ENCODE peak calls at places on chromosomes 7 and 10, in five cellular contexts. T is ovary, C is psoas muscle, V is thoracic aorta, K is osteoblast. N is an unnamed sample. For H3K27me3, the result is how much of the 10 kb centered on the place peaks cover.

GRCh38 chr10:117461766-117462423 is 80.7 kb upstream of the EMX2 start:
- DNase-seq in C (peak), T (no peak), K (peak), V (peak), N (no peak)

GRCh38 chr7:41921453-41921912 is 218.6 kb upstream of the INHBA start:
- DNase-seq in K (no peak), T (no peak), C (no peak), V (no peak), N (no peak)

GRCh38 chr7:139727151-139727705 is 50.6 kb downstream of the HIPK2 start:
- DNase-seq in V (no peak), K (no peak), T (no peak), C (no peak), N (peak)

GRCh38 chr7:16604054-16604453 is 41.5 kb downstream of the ANKMY2 start:
- DNase-seq in T (no peak), V (no peak), K (no peak), C (no peak), N (no peak)

GRCh38 chr7:1591396-1591795 is 21.6 kb upstream of the PSMG3 start:
- DNase-seq in V (no peak), T (no peak), C (no peak), K (peak), N (no peak)

GRCh38 chr10:25082276-25083204 is 66.1 kb downstream of the THNSL1 start:
- DNase-seq in C (no peak), K (no peak), V (no peak), T (no peak), N (no peak)

GRCh38 chr7:3272691-3273141 is 28.3 kb upstream of the SDK1 start:
- DNase-seq in V (no peak), C (no peak), K (no peak), T (no peak), N (no peak)

GRCh38 chr10:118571123-118571522 is 24.3 kb downstream of the PRLHR start:
- DNase-seq in K (no peak), C (no peak), V (no peak), T (no peak), N (no peak)

GRCh38 chr7:2019693-2020511 is 212.8 kb downstream of the MAD1L1 start:
- DNase-seq in C (peak), T (peak), V (peak), K (peak), N (peak)

GRCh38 chr7:55975944-55976633 is 11.7 kb downstream of the NIPSNAP2 start:
- DNase-seq in K (no peak), C (no peak), V (no peak), T (no peak), N (no peak)

GRCh38 chr7:69674701-69675182 is 76.5 kb downstream of the AUTS2 start:
- DNase-seq in K (no peak), T (no peak), V (no peak), C (no peak), N (no peak)

GRCh38 chr10:103595933-103596726 is 102.6 kb downstream of the NEURL1 start:
- DNase-seq in V (no peak), K (no peak), T (peak), C (peak), N (no peak)

GRCh38 chr10:109889867-109890266 is 33.4 kb downstream of the XPNPEP1 start:
- DNase-seq in K (peak), T (no peak), C (no peak), V (no peak), N (no peak)

GRCh38 chr10:6202684-6203330 is at the start of gene PFKFB3:
- DNase-seq in T (peak), C (peak), V (peak), K (peak), N (peak)

GRCh38 chr10:31606841-31607240 is 287.8 kb downstream of the ZEB1 start:
- DNase-seq in V (no peak), C (no peak), T (no peak), K (no peak), N (no peak)

GRCh38 chr7:120052884-120053382 is 220.0 kb upstream of the KCND2 start:
- DNase-seq in V (no peak), T (peak), K (no peak), C (peak), N (no peak)

GRCh38 chr10:123781956-123782500 is 109.6 kb downstream of the CPXM2 start:
- DNase-seq in V (no peak), C (no peak), T (no peak), K (no peak), N (no peak)

GRCh38 chr10:133261726-133262325 is 14.8 kb downstream of the ADAM8 start:
- DNase-seq in V (peak), K (peak), C (peak), T (peak), N (peak)

GRCh38 chr7:7554021-7554432 is 12.7 kb upstream of the MIOS start:
- DNase-seq in T (no peak), V (no peak), C (no peak), K (peak), N (no peak)

GRCh38 chr7:3705258-3705657 is 404.2 kb downstream of the SDK1 start:
- DNase-seq in C (no peak), T (no peak), K (no peak), V (no peak), N (no peak)

GRCh38 chr7:24965831-24966708 is 13.9 kb downstream of the OSBPL3 start:
- DNase-seq in V (no peak), T (no peak), C (no peak), K (no peak), N (no peak)

GRCh38 chr10:97116534-97117162 is 69.1 kb downstream of the SLIT1 start:
- DNase-seq in K (no peak), C (no peak), V (no peak), T (no peak), N (no peak)

GRCh38 chr10:5447611-5448071 is 35.3 kb downstream of the NET1 start:
- DNase-seq in C (no peak), K (no peak), T (no peak), V (no peak), N (no peak)

GRCh38 chr10:100377830-100378229 is 30.8 kb downstream of the SCD start:
- DNase-seq in T (no peak), C (no peak), V (no peak), K (no peak), N (no peak)
- H3K27me3 ChIP-seq in T (under half), C (under half), V (under half), K (under half), N (under half)

GRCh38 chr7:71517940-71518339 is 386.0 kb downstream of the GALNT17 start:
- DNase-seq in T (no peak), K (no peak), V (no peak), C (no peak), N (no peak)
- TF ChIP-seq CTCF in T (no peak), K (no peak), V (no peak), C (no peak), N (no peak)

GRCh38 chr7:27182861-27183681 is 2.0 kb downstream of the HOXA11 start:
- DNase-seq in C (no peak), V (no peak), T (no peak), K (peak), N (no peak)
- H3K4me3 ChIP-seq in C (peak), V (peak), T (peak), K (peak), N (no peak)

DNA sequence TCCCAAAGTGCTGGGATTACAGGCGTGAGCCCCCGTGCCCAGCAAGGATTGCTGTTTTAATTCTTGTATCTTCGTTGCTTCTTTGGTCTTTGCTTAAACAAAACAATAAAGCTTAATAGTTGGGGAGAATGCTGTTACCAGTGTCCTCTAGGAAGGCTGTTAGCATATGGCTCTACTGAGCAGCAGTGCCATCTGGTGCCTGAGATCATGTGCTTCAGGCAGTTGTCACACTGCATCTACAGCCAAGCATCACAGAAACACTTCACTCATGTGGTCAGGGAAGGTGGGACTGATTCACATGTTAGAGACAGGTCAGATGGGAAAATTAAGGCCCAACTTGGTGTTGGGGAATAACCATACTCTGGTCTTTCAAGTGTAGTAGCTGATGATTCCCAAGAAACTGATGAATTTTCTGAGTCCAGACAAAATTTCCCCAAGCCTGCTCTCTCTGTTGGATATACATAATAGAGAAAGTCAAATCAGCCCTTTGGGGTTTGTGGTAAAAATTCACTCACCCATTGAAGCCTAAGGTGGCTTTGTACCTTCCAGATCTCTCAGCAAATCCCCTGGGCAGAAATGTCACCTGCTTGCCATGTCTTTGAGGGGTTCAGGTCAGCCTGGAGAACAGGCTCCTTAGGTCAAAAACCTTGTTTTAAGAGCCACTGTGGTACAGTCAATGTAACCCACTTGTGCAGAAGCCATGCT is 28.4 kb downstream of the UBE2D4 start:
- DNase-seq in K (peak), V (no peak), T (no peak), C (no peak), N (peak)
- H3K27me3 ChIP-seq in K (under half), V (under half), T (under half), C (under half), N (under half)

DNA sequence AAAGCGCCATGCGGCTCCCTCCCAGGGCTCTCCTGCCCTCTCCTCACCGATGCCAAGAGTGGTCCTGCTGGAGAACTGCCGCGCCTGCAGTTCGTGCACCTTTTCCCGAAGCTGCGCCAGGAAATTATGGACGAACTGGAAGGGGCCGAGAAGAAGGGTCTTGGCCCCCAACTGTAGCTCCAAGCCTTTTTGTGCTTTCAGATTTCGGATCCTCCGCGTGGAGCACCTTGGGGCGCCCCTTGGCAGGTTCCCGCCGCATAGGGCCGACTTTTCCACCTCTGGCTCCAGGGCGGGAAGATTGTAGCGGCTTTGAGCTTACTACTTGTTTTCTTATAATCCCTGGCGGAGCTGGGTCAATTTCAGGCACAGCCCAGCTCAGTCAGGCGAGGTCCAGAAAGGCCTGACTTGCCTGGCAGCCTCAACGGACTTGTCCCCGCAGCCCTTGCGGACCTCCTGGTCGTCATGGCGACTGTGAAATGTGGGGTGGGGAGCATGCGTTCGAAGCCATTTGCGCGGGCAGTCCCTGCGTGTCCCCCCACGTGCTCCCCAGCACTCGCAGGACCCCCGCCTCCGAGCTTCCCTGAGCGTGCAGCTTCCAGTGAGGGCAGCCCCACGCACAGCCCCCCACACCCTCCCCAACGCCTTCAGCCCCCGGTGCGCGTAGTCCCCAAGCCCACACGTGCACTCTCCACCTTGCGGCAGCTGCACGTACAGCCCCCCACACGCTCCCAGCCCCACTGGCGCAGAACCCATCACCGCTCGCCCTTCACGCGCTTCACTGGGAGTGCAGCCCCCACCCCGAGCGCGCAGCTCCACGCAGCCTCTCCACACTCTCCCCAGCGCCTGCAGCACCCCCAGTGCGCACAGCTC is 129.9 kb downstream of the KBTBD2 start:
- DNase-seq in K (peak), C (no peak), T (no peak), V (no peak), N (no peak)
- TF ChIP-seq CTCF in K (no peak), C (no peak), T (no peak), V (no peak), N (no peak)

GRCh38 chr10:120823251-120823650 is 27.9 kb upstream of the WDR11 start:
- DNase-seq in C (no peak), V (no peak), T (no peak), K (no peak), N (no peak)

GRCh38 chr10:120818301-120818700 is 32.9 kb upstream of the WDR11 start:
- DNase-seq in V (no peak), K (no peak), T (no peak), C (no peak), N (no peak)

GRCh38 chr10:120824864-120825263 is 26.3 kb upstream of the WDR11 start:
- DNase-seq in K (no peak), T (no peak), C (no peak), V (no peak), N (peak)

DNA sequence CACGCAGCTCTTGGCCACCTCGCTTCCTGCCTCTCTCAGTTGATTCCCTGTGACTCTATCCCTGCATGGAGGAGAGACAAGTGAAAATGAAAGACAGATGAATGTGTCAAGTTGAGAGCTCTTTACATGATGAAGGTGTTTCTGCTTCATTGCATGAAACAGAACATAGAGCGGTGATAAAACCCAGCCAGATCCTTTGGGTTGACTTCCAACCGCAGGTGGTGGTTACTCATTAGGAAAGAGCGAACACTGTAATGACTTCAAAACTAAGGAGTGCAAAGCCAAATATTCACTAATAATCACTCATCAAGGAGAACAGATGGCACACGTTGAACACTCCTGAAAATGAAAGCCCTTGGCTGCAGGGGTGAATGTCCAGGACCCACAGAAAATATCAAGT is 31.8 kb upstream of the WDR11 start:
- DNase-seq in C (no peak), T (no peak), K (no peak), V (no peak), N (no peak)
- H3K4me3 ChIP-seq in C (no peak), T (no peak), K (no peak), V (no peak), N (no peak)

N was measured in dorsolateral prefrontal cortex.